ENCODE peak calls at places on chromosomes 2 and 18, in nine cellular contexts. W, U, R, G, A, M, I, T and D are unnamed samples.

GRCh38 chr2:239124152-239124899 is 276.4 kb downstream of the TWIST2 start:
- DNase-seq in G (no peak), A (no peak), U (no peak), R (no peak), M (no peak), W (no peak), I (no peak), T (no peak), D (no peak)

GRCh38 chr2:191049728-191050639 is 36.0 kb upstream of the STAT1 start:
- DNase-seq in R (peak; percentile 43), U (peak; percentile 64), I (peak; percentile 44), G (no peak), W (no peak), T (no peak), A (no peak), M (no peak), D (no peak)

GRCh38 chr2:165594231-165594934 is 124.9 kb downstream of the CSRNP3 start:
- DNase-seq in A (no peak), M (no peak), I (peak; percentile 6), W (no peak), T (no peak), G (no peak), U (no peak), R (peak; percentile 27), D (no peak)

GRCh38 chr2:14601070-14601770 is 31.3 kb upstream of the LRATD1 start:
- DNase-seq in W (no peak), M (no peak), R (no peak), U (no peak), T (no peak), I (no peak), G (no peak), A (no peak), D (no peak)

GRCh38 chr18:55406374-55407045 is 181.5 kb downstream of the TCF4 start:
- DNase-seq in A (peak; percentile 93), W (peak; percentile 43), T (no peak), G (no peak), I (no peak), M (no peak), R (no peak), U (no peak), D (no peak)

GRCh38 chr2:226001716-226002115 is 602.2 kb downstream of the NYAP2 start:
- DNase-seq in W (no peak), U (no peak), M (no peak), R (no peak), G (no peak), I (no peak), T (no peak), A (no peak), D (no peak)

GRCh38 chr2:112661656-112662305 is 16.0 kb downstream of the SLC20A1 start:
- DNase-seq in A (peak; percentile 75), M (no peak), I (no peak), T (no peak), G (no peak), U (no peak), W (no peak), R (no peak), D (no peak)

GRCh38 chr2:225788571-225788970 is 389.1 kb downstream of the NYAP2 start:
- DNase-seq in W (no peak), M (no peak), U (no peak), G (no peak), R (no peak), T (no peak), A (no peak), I (no peak), D (no peak)

GRCh38 chr18:46169464-46169941 is 65.3 kb downstream of the HAUS1 start:
- DNase-seq in U (peak; percentile 59), A (no peak), I (peak; percentile 35), W (no peak), G (no peak), M (no peak), T (no peak), R (no peak), D (no peak)

GRCh38 chr2:18077724-18078123 is 199.3 kb downstream of the KCNS3 start:
- DNase-seq in R (no peak), T (no peak), A (no peak), I (no peak), U (peak; percentile 45), M (no peak), W (no peak), G (no peak), D (no peak)

GRCh38 chr2:132538331-132538855 is 121.8 kb downstream of the GPR39 start:
- DNase-seq in U (no peak), M (no peak), W (no peak), G (no peak), I (no peak), A (peak; percentile 49), R (no peak), T (no peak), D (no peak)

GRCh38 chr2:7845332-7845731 is 836.5 kb upstream of the ID2 start:
- DNase-seq in R (no peak), W (no peak), U (no peak), M (no peak), T (no peak), I (peak; percentile 24), G (no peak), A (no peak), D (no peak)

GRCh38 chr2:129882476-129882875 is 97.0 kb upstream of the RAB6C start:
- DNase-seq in T (no peak), W (no peak), A (no peak), U (no peak), R (no peak), I (no peak), M (no peak), G (no peak), D (no peak)

GRCh38 chr2:153872311-153873061 is 764 bp downstream of the GALNT13 start:
- DNase-seq in R (no peak), W (no peak), M (no peak), U (no peak), I (no peak), T (no peak), A (peak; percentile 12), G (no peak), D (no peak)

GRCh38 chr18:6928359-6928758 is 189.2 kb downstream of the LAMA1 start:
- DNase-seq in U (no peak), M (no peak), A (no peak), I (no peak), G (no peak), T (no peak), R (no peak), W (no peak), D (no peak)

GRCh38 chr2:172107690-172108586 is 5.2 kb upstream of the DLX2 start:
- DNase-seq in G (no peak), A (no peak), W (no peak), R (no peak), M (peak; percentile 61), T (no peak), U (no peak), I (no peak), D (no peak)

GRCh38 chr2:191857406-191857805 is 10.5 kb upstream of the CAVIN2 start:
- DNase-seq in U (peak; percentile 55), R (no peak), G (no peak), T (no peak), I (no peak), W (no peak), A (no peak), M (no peak), D (no peak)

GRCh38 chr2:179932786-179933185 is 71.4 kb upstream of the ZNF385B start:
- DNase-seq in U (no peak), I (no peak), G (no peak), R (no peak), W (no peak), M (no peak), T (no peak), A (no peak), D (no peak)

GRCh38 chr2:223952280-223952968 is 4.8 kb upstream of the MRPL44 start:
- DNase-seq in A (no peak), G (no peak), R (peak; percentile 79), T (no peak), M (no peak), U (no peak), W (no peak), I (peak; percentile 80), D (no peak)

GRCh38 chr2:121451373-121451772 is 79.3 kb upstream of the RNU4ATAC start:
- DNase-seq in T (no peak), A (no peak), G (no peak), M (no peak), U (no peak), W (no peak), I (no peak), R (no peak), D (no peak)

GRCh38 chr2:45857848-45858520 is 206.5 kb downstream of the PRKCE start:
- DNase-seq in R (no peak), T (no peak), G (no peak), W (no peak), A (no peak), U (no peak), I (no peak), M (no peak), D (no peak)

GRCh38 chr2:128421861-128422311 is 103.2 kb upstream of the HS6ST1 start:
- DNase-seq in T (no peak), A (no peak), G (no peak), R (no peak), M (peak; percentile 26), I (no peak), U (no peak), W (no peak), D (no peak)

GRCh38 chr18:68177807-68178702 is 536.9 kb downstream of the TMX3 start:
- DNase-seq in U (peak; percentile 70), W (no peak), M (no peak), I (no peak), G (no peak), A (peak; percentile 93), R (no peak), T (no peak), D (no peak)

GRCh38 chr2:146323564-146323963 is 1521.3 kb upstream of the ACVR2A start:
- DNase-seq in G (no peak), U (no peak), R (no peak), T (no peak), W (no peak), A (no peak), M (no peak), I (no peak), D (no peak)

GRCh38 chr2:11398710-11399109 is 54.3 kb upstream of the ROCK2 start:
- DNase-seq in A (peak; percentile 69), T (no peak), W (no peak), M (no peak), G (no peak), R (no peak), I (no peak), U (no peak), D (no peak)

GRCh38 chr2:201183373-201183742 is 417 bp downstream of the CASP10 start:
- DNase-seq in T (no peak), G (no peak), M (no peak), A (no peak), I (no peak), R (no peak), W (no peak), U (no peak), D (no peak)

GRCh38 chr2:159118859-159119510 is 150.5 kb downstream of the TANC1 start:
- DNase-seq in T (no peak), A (no peak), M (no peak), W (no peak), U (no peak), G (no peak), I (no peak), R (no peak), D (no peak)

GRCh38 chr18:33576999-33577687 is 876 bp upstream of the ASXL3 start:
- DNase-seq in R (peak; percentile 31), M (no peak), I (no peak), A (no peak), U (no peak), G (no peak), T (no peak), W (no peak), D (no peak)

GRCh38 chr18:26574958-26575864 is 26.9 kb upstream of the KCTD1 start:
- DNase-seq in G (peak; percentile 26), A (peak; percentile 77), I (peak; percentile 19), R (no peak), W (peak; percentile 11), T (no peak), M (peak; percentile 47), U (peak; percentile 69), D (no peak)

GRCh38 chr2:185787530-185788145 is 49.0 kb downstream of the FSIP2 start:
- DNase-seq in T (no peak), U (peak; percentile 62), A (no peak), R (no peak), W (no peak), G (no peak), I (no peak), M (no peak), D (no peak)